ENCODE peak calls at places on chromosome 21, in ten cellular contexts. N is spleen; A is breast epithelium; P is glomerular endothelial cell; R is NCI-H510A; W is psoas muscle; E is T-helper 17 cell; L is HFF-Myc; S is WTC11; K is activated naive CD8-positive, alpha-beta T cell treated with anti-CD3 and anti-CD28 coated beads, Interleukin-2, amount 50 U/mL, for 16 hours. Q is an unnamed sample.

GRCh38 chr21:32007461-32007860 is 134.6 kb downstream of the HUNK start:
- DNase-seq in N (no peak), A (no peak), P (no peak), R (no peak), W (peak; percentile 35), E (no peak), L (peak; percentile 81), S (no peak), K (no peak), Q (no peak)

GRCh38 chr21:33261635-33262034 is 4.5 kb upstream of the IL10RB start:
- DNase-seq in N (no peak), A (no peak), P (no peak), R (no peak), W (no peak), E (no peak), L (no peak), S (no peak), K (no peak), Q (no peak)

GRCh38 chr21:38544681-38545080 is 46.4 kb upstream of the ERG start:
- DNase-seq in N (no peak), A (no peak), P (no peak), R (no peak), W (no peak), E (no peak), L (no peak), S (no peak), K (no peak), Q (no peak)

GRCh38 chr21:40385883-40386282 is 461.1 kb downstream of the DSCAM start:
- DNase-seq in N (no peak), A (no peak), P (no peak), R (no peak), W (no peak), E (no peak), L (no peak), S (no peak), K (no peak), Q (no peak)

GRCh38 chr21:41294548-41295231 is 21.9 kb upstream of the FAM3B start:
- DNase-seq in N (no peak), A (no peak), P (no peak), R (peak; percentile 64), W (no peak), E (no peak), L (no peak), S (no peak), K (no peak), Q (no peak)

GRCh38 chr21:34029724-34030528 is 43.5 kb upstream of the MRPS6 start:
- DNase-seq in N (no peak), A (no peak), P (peak; percentile 44), R (no peak), W (peak; percentile 20), E (peak; percentile 24), L (peak; percentile 73), S (peak; percentile 62), K (no peak), Q (peak; percentile 53)

GRCh38 chr21:43357708-43358430 is 69.1 kb downstream of the SIK1 start:
- DNase-seq in N (no peak), A (no peak), P (no peak), R (no peak), W (no peak), E (no peak), L (no peak), S (no peak), K (no peak), Q (no peak)

GRCh38 chr21:45021428-45022347 is 52.7 kb upstream of the ADARB1 start:
- DNase-seq in N (peak; percentile 64), A (peak; percentile 46), P (no peak), R (no peak), W (no peak), E (no peak), L (no peak), S (no peak), K (no peak), Q (no peak)

GRCh38 chr21:26057488-26058170 is 112.9 kb downstream of the APP start:
- DNase-seq in N (no peak), A (no peak), P (no peak), R (no peak), W (no peak), E (no peak), L (no peak), S (no peak), K (no peak), Q (no peak)

GRCh38 chr21:27802816-27803475 is 836.1 kb upstream of the ADAMTS5 start:
- DNase-seq in N (no peak), A (no peak), P (no peak), R (no peak), W (no peak), E (no peak), L (no peak), S (peak; percentile 62), K (no peak), Q (peak; percentile 15)

GRCh38 chr21:20647603-20648002 is 350.6 kb upstream of the NCAM2 start:
- DNase-seq in N (no peak), A (no peak), P (no peak), R (no peak), W (no peak), E (no peak), L (peak; percentile 38), S (no peak), K (no peak), Q (no peak)

GRCh38 chr21:46639489-46640386 is 4.3 kb downstream of the PRMT2 start:
- DNase-seq in N (no peak), A (no peak), P (no peak), R (no peak), W (no peak), E (no peak), L (no peak), S (no peak), K (no peak), Q (no peak)

GRCh38 chr21:21324297-21324696 is 326.1 kb downstream of the NCAM2 start:
- DNase-seq in N (no peak), A (no peak), P (no peak), R (no peak), W (no peak), E (no peak), L (no peak), S (peak; percentile 17), K (no peak), Q (no peak)

GRCh38 chr21:27570306-27570868 is 603.5 kb upstream of the ADAMTS5 start:
- DNase-seq in N (no peak), A (no peak), P (no peak), R (no peak), W (peak; percentile 69), E (no peak), L (no peak), S (no peak), K (no peak), Q (peak; percentile 66)

GRCh38 chr21:42644223-42645208 is 8.9 kb upstream of the PDE9A start:
- DNase-seq in N (peak; percentile 30), A (no peak), P (no peak), R (no peak), W (no peak), E (no peak), L (no peak), S (no peak), K (no peak), Q (no peak)

Q was measured in gastrocnemius medialis.